ENCODE peak calls at places on chromosomes 13 and 19, in seven cellular contexts. V is uterus, G is DMS79, P is NCI-H1092, W is pulmonary artery endothelial cell, I is neural progenitor cell, T is amniotic epithelial cell. N is an unnamed sample.

GRCh38 chr19:49930483-49931011 is 1.2 kb upstream of the NUP62 start:
- DNase-seq in V (peak), G (no peak), P (no peak), W (no peak), I (no peak), T (no peak), N (no peak)

GRCh38 chr13:110680852-110681251 is 25.1 kb downstream of the CARS2 start:
- DNase-seq in V (no peak), G (no peak), P (no peak), W (no peak), I (peak), T (no peak), N (no peak)

GRCh38 chr19:18233224-18233825 is 7.1 kb upstream of the PDE4C start:
- DNase-seq in V (peak), G (no peak), P (peak), W (no peak), I (peak), T (peak), N (no peak)

GRCh38 chr13:89660752-89661151 is 1686.7 kb upstream of the MIR17HG start:
- DNase-seq in V (no peak), G (no peak), P (no peak), W (no peak), I (no peak), T (peak), N (no peak)

GRCh38 chr19:35641515-35642151 is at the start of gene ETV2:
- DNase-seq in V (peak), G (no peak), P (no peak), W (no peak), I (peak), T (peak), N (peak)

GRCh38 chr19:2254052-2254872 is 2.0 kb downstream of the JSRP1 start:
- DNase-seq in V (no peak), G (no peak), P (no peak), W (no peak), I (peak), T (no peak), N (no peak)

GRCh38 chr19:58150328-58150921 is at the start of gene ZNF329:
- DNase-seq in V (peak), G (peak), P (peak), W (peak), I (peak), T (peak), N (peak)

GRCh38 chr13:34926513-34926912 is 15.6 kb upstream of the NBEA start:
- DNase-seq in V (no peak), G (no peak), P (no peak), W (no peak), I (peak), T (peak), N (peak)